ENCODE peak calls at places on chromosome 7, in six cellular contexts. One of them, this sample, is unnamed. For H3K4me1, the result is how much of the 10 kb centered on the place peaks cover.

GRCh38 chr7:18086165-18087030 is 58.8 kb upstream of the PRPS1L1 start:
- DNase-seq in A549: peak
- DNase-seq in IMR-90: no peak
- DNase-seq in gastrocnemius medialis: no peak
- DNase-seq in RWPE2: no peak
- DNase-seq in lower lobe of right lung: peak
- DNase-seq in this sample: no peak

GRCh38 chr7:128318696-128319095 is 25.0 kb downstream of the RBM28 start:
- DNase-seq in A549: no peak
- DNase-seq in IMR-90: no peak
- DNase-seq in gastrocnemius medialis: no peak
- DNase-seq in RWPE2: no peak
- DNase-seq in lower lobe of right lung: no peak
- DNase-seq in this sample: no peak

GRCh38 chr7:137671920-137672319 is 174.9 kb downstream of the DGKI start:
- DNase-seq in A549: no peak
- DNase-seq in IMR-90: no peak
- DNase-seq in gastrocnemius medialis: no peak
- DNase-seq in RWPE2: no peak
- DNase-seq in lower lobe of right lung: no peak
- DNase-seq in this sample: no peak

GRCh38 chr7:46210467-46210866 is 289.4 kb upstream of the IGFBP3 start:
- DNase-seq in A549: no peak
- DNase-seq in IMR-90: peak
- DNase-seq in gastrocnemius medialis: no peak
- DNase-seq in RWPE2: no peak
- DNase-seq in lower lobe of right lung: no peak
- DNase-seq in this sample: no peak

GRCh38 chr7:113099284-113099919 is 12.8 kb upstream of the GPR85 start:
- DNase-seq in A549: no peak
- DNase-seq in IMR-90: peak
- DNase-seq in gastrocnemius medialis: no peak
- DNase-seq in RWPE2: no peak
- DNase-seq in lower lobe of right lung: no peak
- DNase-seq in this sample: peak

GRCh38 chr7:151631968-151632749 is 112.5 kb upstream of the RHEB start:
- DNase-seq in A549: peak
- DNase-seq in IMR-90: peak
- DNase-seq in gastrocnemius medialis: peak
- DNase-seq in RWPE2: no peak
- DNase-seq in lower lobe of right lung: peak
- DNase-seq in this sample: peak

GRCh38 chr7:100720645-100721504 is 607 bp downstream of the EPO start:
- DNase-seq in A549: no peak
- DNase-seq in IMR-90: no peak
- DNase-seq in gastrocnemius medialis: no peak
- DNase-seq in RWPE2: no peak
- DNase-seq in lower lobe of right lung: no peak
- DNase-seq in this sample: no peak

GRCh38 chr7:128833148-128833938 is 3.1 kb downstream of the FLNC start:
- DNase-seq in A549: no peak
- DNase-seq in IMR-90: peak
- DNase-seq in gastrocnemius medialis: peak
- DNase-seq in RWPE2: peak
- DNase-seq in lower lobe of right lung: no peak
- DNase-seq in this sample: no peak

GRCh38 chr7:78702770-78703169 is 750.7 kb downstream of the MAGI2 start:
- DNase-seq in A549: no peak
- DNase-seq in IMR-90: peak
- DNase-seq in gastrocnemius medialis: no peak
- DNase-seq in RWPE2: no peak
- DNase-seq in lower lobe of right lung: no peak
- DNase-seq in this sample: no peak

GRCh38 chr7:148912758-148913541 is 28.9 kb upstream of the EZH2 start:
- DNase-seq in A549: no peak
- DNase-seq in IMR-90: no peak
- DNase-seq in gastrocnemius medialis: no peak
- DNase-seq in RWPE2: no peak
- DNase-seq in lower lobe of right lung: no peak
- DNase-seq in this sample: no peak

GRCh38 chr7:99312316-99313203 is 13.1 kb upstream of the ARPC1A start:
- DNase-seq in A549: peak
- DNase-seq in IMR-90: peak
- DNase-seq in gastrocnemius medialis: no peak
- DNase-seq in RWPE2: no peak
- DNase-seq in lower lobe of right lung: peak
- DNase-seq in this sample: peak

GRCh38 chr7:142587578-142588191 is 161.6 kb upstream of the PRSS1 start:
- DNase-seq in A549: peak
- DNase-seq in IMR-90: peak
- DNase-seq in gastrocnemius medialis: no peak
- DNase-seq in RWPE2: no peak
- DNase-seq in lower lobe of right lung: no peak
- DNase-seq in this sample: peak

GRCh38 chr7:32958046-32959025 is 1.1 kb downstream of the FKBP9 start:
- DNase-seq in A549: peak
- DNase-seq in IMR-90: peak
- DNase-seq in gastrocnemius medialis: no peak
- DNase-seq in RWPE2: no peak
- DNase-seq in lower lobe of right lung: peak
- DNase-seq in this sample: no peak

GRCh38 chr7:37076668-37077067 is 352.4 kb upstream of the AOAH start:
- DNase-seq in A549: no peak
- DNase-seq in IMR-90: no peak
- DNase-seq in gastrocnemius medialis: no peak
- DNase-seq in RWPE2: no peak
- DNase-seq in lower lobe of right lung: no peak
- DNase-seq in this sample: no peak

GRCh38 chr7:116588641-116589594 is 64.1 kb downstream of the CAV1 start:
- DNase-seq in A549: peak
- DNase-seq in IMR-90: peak
- DNase-seq in gastrocnemius medialis: no peak
- DNase-seq in RWPE2: no peak
- DNase-seq in lower lobe of right lung: no peak
- DNase-seq in this sample: no peak

GRCh38 chr7:128247640-128248194 is 6.6 kb downstream of the LEP start:
- DNase-seq in A549: peak
- DNase-seq in IMR-90: peak
- DNase-seq in gastrocnemius medialis: no peak
- DNase-seq in RWPE2: no peak
- DNase-seq in lower lobe of right lung: no peak
- DNase-seq in this sample: no peak

GRCh38 chr7:69596723-69597277 is 1.5 kb upstream of the AUTS2 start:
- DNase-seq in A549: no peak
- DNase-seq in IMR-90: no peak
- DNase-seq in gastrocnemius medialis: no peak
- DNase-seq in RWPE2: no peak
- DNase-seq in lower lobe of right lung: no peak
- DNase-seq in this sample: no peak

DNA sequence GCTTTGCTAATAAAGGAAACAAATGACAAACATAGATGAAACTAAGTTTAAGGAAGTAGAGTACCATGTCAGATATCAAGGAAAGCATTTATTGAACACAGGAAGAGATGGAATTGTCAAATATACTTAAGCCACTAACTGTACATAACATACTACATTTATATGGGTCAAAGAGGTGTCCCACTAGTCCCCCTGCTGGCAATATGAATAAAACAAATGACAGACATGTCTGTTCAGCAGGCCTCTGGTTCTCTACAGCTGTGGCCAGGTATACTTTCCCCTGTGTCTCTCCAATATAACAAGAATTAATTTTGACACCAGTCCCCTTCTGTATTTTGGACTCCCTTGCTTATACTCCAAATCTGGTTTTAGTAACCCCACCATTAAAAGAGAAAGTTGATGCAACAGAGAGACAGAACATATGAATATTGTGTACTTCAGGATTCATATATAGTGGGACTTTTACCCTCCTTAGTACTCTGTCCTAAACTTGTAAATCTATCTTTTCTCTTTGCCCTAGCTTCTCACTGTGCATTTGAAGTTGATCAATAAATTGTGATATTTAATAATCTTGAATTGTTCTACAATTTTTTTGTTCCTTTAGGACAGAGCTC is 42.9 kb downstream of the CD36 start:
- DNase-seq in A549: peak
- DNase-seq in IMR-90: peak
- DNase-seq in gastrocnemius medialis: no peak
- DNase-seq in RWPE2: no peak
- DNase-seq in lower lobe of right lung: no peak
- DNase-seq in this sample: peak
- TF ChIP-seq CTCF in A549: peak
- TF ChIP-seq CTCF in IMR-90: peak
- TF ChIP-seq CTCF in gastrocnemius medialis: no peak
- TF ChIP-seq CTCF in RWPE2: peak
- TF ChIP-seq CTCF in lower lobe of right lung: peak
- TF ChIP-seq CTCF in this sample: peak

GRCh38 chr7:24975172-24975571 is 4.8 kb downstream of the OSBPL3 start:
- DNase-seq in A549: no peak
- DNase-seq in IMR-90: no peak
- DNase-seq in gastrocnemius medialis: no peak
- DNase-seq in RWPE2: no peak
- DNase-seq in lower lobe of right lung: no peak
- DNase-seq in this sample: no peak
- H3K4me3 ChIP-seq in A549: no peak
- H3K4me3 ChIP-seq in IMR-90: no peak
- H3K4me3 ChIP-seq in gastrocnemius medialis: no peak
- H3K4me3 ChIP-seq in RWPE2: no peak
- H3K4me3 ChIP-seq in lower lobe of right lung: no peak
- H3K4me3 ChIP-seq in this sample: no peak

GRCh38 chr7:50664937-50665336 is 99.7 kb upstream of the DDC start:
- DNase-seq in A549: no peak
- DNase-seq in IMR-90: no peak
- DNase-seq in gastrocnemius medialis: no peak
- DNase-seq in RWPE2: no peak
- DNase-seq in lower lobe of right lung: no peak
- DNase-seq in this sample: no peak
- H3K4me1 ChIP-seq in A549: under half
- H3K4me1 ChIP-seq in IMR-90: under half
- H3K4me1 ChIP-seq in gastrocnemius medialis: half or more
- H3K4me1 ChIP-seq in RWPE2: under half
- H3K4me1 ChIP-seq in lower lobe of right lung: half or more
- H3K4me1 ChIP-seq in this sample: under half

GRCh38 chr7:31763548-31763947 is 76.5 kb downstream of the PPP1R17 start:
- DNase-seq in A549: peak
- DNase-seq in IMR-90: no peak
- DNase-seq in gastrocnemius medialis: no peak
- DNase-seq in RWPE2: no peak
- DNase-seq in lower lobe of right lung: no peak
- DNase-seq in this sample: no peak
- TF ChIP-seq CTCF in A549: no peak
- TF ChIP-seq CTCF in IMR-90: peak
- TF ChIP-seq CTCF in gastrocnemius medialis: no peak
- TF ChIP-seq CTCF in RWPE2: no peak
- TF ChIP-seq CTCF in lower lobe of right lung: no peak
- TF ChIP-seq CTCF in this sample: no peak

GRCh38 chr7:134777470-134777869 is 2.0 kb upstream of the CALD1 start:
- DNase-seq in A549: no peak
- DNase-seq in IMR-90: peak
- DNase-seq in gastrocnemius medialis: no peak
- DNase-seq in RWPE2: no peak
- DNase-seq in lower lobe of right lung: no peak
- DNase-seq in this sample: no peak

GRCh38 chr7:134780166-134780853 is 876 bp downstream of the CALD1 start:
- DNase-seq in A549: no peak
- DNase-seq in IMR-90: no peak
- DNase-seq in gastrocnemius medialis: no peak
- DNase-seq in RWPE2: no peak
- DNase-seq in lower lobe of right lung: no peak
- DNase-seq in this sample: no peak

GRCh38 chr7:134779741-134780065 is 269 bp downstream of the CALD1 start:
- DNase-seq in A549: no peak
- DNase-seq in IMR-90: no peak
- DNase-seq in gastrocnemius medialis: no peak
- DNase-seq in RWPE2: no peak
- DNase-seq in lower lobe of right lung: no peak
- DNase-seq in this sample: no peak

GRCh38 chr7:134777908-134778580 is 1.4 kb upstream of the CALD1 start:
- DNase-seq in A549: no peak
- DNase-seq in IMR-90: no peak
- DNase-seq in gastrocnemius medialis: no peak
- DNase-seq in RWPE2: no peak
- DNase-seq in lower lobe of right lung: no peak
- DNase-seq in this sample: no peak

GRCh38 chr7:134778941-134779740 is at the start of gene CALD1:
- DNase-seq in A549: peak
- DNase-seq in IMR-90: peak
- DNase-seq in gastrocnemius medialis: peak
- DNase-seq in RWPE2: peak
- DNase-seq in lower lobe of right lung: peak
- DNase-seq in this sample: peak
- H3K4me3 ChIP-seq in A549: peak
- H3K4me3 ChIP-seq in IMR-90: peak
- H3K4me3 ChIP-seq in gastrocnemius medialis: peak
- H3K4me3 ChIP-seq in RWPE2: peak
- H3K4me3 ChIP-seq in lower lobe of right lung: peak
- H3K4me3 ChIP-seq in this sample: peak

GRCh38 chr7:34133356-34133982 is 228.1 kb downstream of the BMPER start:
- DNase-seq in A549: peak
- DNase-seq in IMR-90: peak
- DNase-seq in gastrocnemius medialis: no peak
- DNase-seq in RWPE2: no peak
- DNase-seq in lower lobe of right lung: no peak
- DNase-seq in this sample: no peak
- H3K4me1 ChIP-seq in A549: under half
- H3K4me1 ChIP-seq in IMR-90: under half
- H3K4me1 ChIP-seq in gastrocnemius medialis: under half
- H3K4me1 ChIP-seq in RWPE2: under half
- H3K4me1 ChIP-seq in lower lobe of right lung: under half
- H3K4me1 ChIP-seq in this sample: under half

GRCh38 chr7:30445770-30446169 is 32.8 kb downstream of the NOD1 start:
- DNase-seq in A549: peak
- DNase-seq in IMR-90: peak
- DNase-seq in gastrocnemius medialis: peak
- DNase-seq in RWPE2: no peak
- DNase-seq in lower lobe of right lung: peak
- DNase-seq in this sample: peak
- TF ChIP-seq CTCF in A549: no peak
- TF ChIP-seq CTCF in IMR-90: peak
- TF ChIP-seq CTCF in gastrocnemius medialis: peak
- TF ChIP-seq CTCF in RWPE2: no peak
- TF ChIP-seq CTCF in lower lobe of right lung: peak
- TF ChIP-seq CTCF in this sample: no peak

This sample was measured in Caco-2.